ENCODE peak calls at places on chromosome 10, in five cellular contexts. T, K, H, O and W are unnamed samples.

GRCh38 chr10:14092749-14093148 is 238.0 kb downstream of the FRMD4A start:
- DNase-seq in T (no peak), K (no peak), O (no peak), H (no peak), W (no peak)

GRCh38 chr10:59606551-59606961 is 103.1 kb downstream of the SLC16A9 start:
- DNase-seq in O (peak), H (no peak), K (no peak), T (peak), W (no peak)

GRCh38 chr10:30847199-30847598 is 184.5 kb downstream of the ZNF438 start:
- DNase-seq in H (no peak), T (no peak), O (no peak), K (no peak), W (no peak)

GRCh38 chr10:97234403-97234802 is 48.6 kb upstream of the SLIT1 start:
- DNase-seq in T (peak), H (peak), K (no peak), O (peak), W (peak)

GRCh38 chr10:62018141-62018911 is 116.8 kb downstream of the ARID5B start:
- DNase-seq in T (no peak), O (peak), K (no peak), H (no peak), W (no peak)

GRCh38 chr10:23408330-23408976 is 30.4 kb upstream of the OTUD1 start:
- DNase-seq in T (no peak), H (no peak), O (peak), K (no peak), W (peak)

GRCh38 chr10:19325581-19325980 is 277.0 kb downstream of the MALRD1 start:
- DNase-seq in H (no peak), O (no peak), T (no peak), K (no peak), W (no peak)

GRCh38 chr10:69869291-69869841 is 67.7 kb downstream of the COL13A1 start:
- DNase-seq in K (no peak), T (peak), H (no peak), O (peak), W (peak)

GRCh38 chr10:99920901-99921300 is 88.8 kb downstream of the DNMBP start:
- DNase-seq in O (peak), K (no peak), T (peak), H (no peak), W (peak)

GRCh38 chr10:31921031-31921430 is 7.6 kb downstream of the ARHGAP12 start:
- DNase-seq in T (no peak), H (no peak), O (no peak), K (no peak), W (no peak)

GRCh38 chr10:131847241-131847783 is 53.5 kb upstream of the PPP2R2D start:
- DNase-seq in H (no peak), O (no peak), T (no peak), K (no peak), W (no peak)

GRCh38 chr10:99339077-99339476 is 9.9 kb downstream of the CNNM1 start:
- DNase-seq in H (peak), K (no peak), O (no peak), T (no peak), W (peak)

GRCh38 chr10:48910557-48910956 is 29.1 kb downstream of the LRRC18 start:
- DNase-seq in T (no peak), H (no peak), K (no peak), O (no peak), W (no peak)

GRCh38 chr10:23702977-23703414 is 264.1 kb downstream of the OTUD1 start:
- DNase-seq in H (peak), O (peak), K (peak), T (peak), W (peak)

GRCh38 chr10:101694056-101694673 is 805 bp downstream of the FBXW4 start:
- DNase-seq in H (peak), K (peak), O (peak), T (peak), W (peak)

GRCh38 chr10:110642980-110643655 is 1.0 kb upstream of the RBM20 start:
- DNase-seq in H (no peak), T (no peak), K (no peak), O (no peak), W (peak)

GRCh38 chr10:89475137-89475536 is 60.3 kb downstream of the SLC16A12 start:
- DNase-seq in T (no peak), O (no peak), H (no peak), K (no peak), W (no peak)

GRCh38 chr10:113129117-113129516 is 179.1 kb downstream of the TCF7L2 start:
- DNase-seq in K (no peak), T (no peak), O (no peak), H (no peak), W (no peak)

GRCh38 chr10:11209810-11210141 is 192.1 kb downstream of the CELF2 start:
- DNase-seq in K (no peak), O (peak), H (no peak), T (no peak), W (no peak)

GRCh38 chr10:133264455-133264854 is 12.2 kb downstream of the ADAM8 start:
- DNase-seq in T (no peak), H (no peak), K (peak), O (no peak), W (no peak)

GRCh38 chr10:70493660-70494234 is 15.2 kb downstream of the PALD1 start:
- DNase-seq in H (no peak), O (no peak), K (no peak), T (no peak), W (no peak)

GRCh38 chr10:80171248-80171660 is 34.1 kb downstream of the ANXA11 start:
- DNase-seq in T (no peak), K (no peak), O (no peak), H (no peak), W (peak)

GRCh38 chr10:112607506-112607905 is 160.5 kb downstream of the VTI1A start:
- DNase-seq in T (no peak), O (no peak), H (no peak), K (no peak), W (no peak)

GRCh38 chr10:59361659-59362183 is 628 bp downstream of the FAM13C start:
- DNase-seq in T (no peak), K (no peak), H (no peak), O (peak), W (no peak)